ENCODE peak calls at places on chromosomes 1 and 21, in ten cellular contexts. H is NCI-H187, A is head of caudate nucleus, K is HAP-1, R is myocyte, C is Daoy, W is AG09309, O is DMS153, I is T follicular helper cell, P is Calu3. G is an unnamed sample.

GRCh38 chr1:215119719-215120118 is 37.2 kb downstream of the KCNK2 start:
- DNase-seq in H (no peak), A (no peak), K (no peak), R (no peak), C (no peak), W (no peak), O (no peak), I (no peak), P (no peak), G (no peak)

GRCh38 chr1:160904783-160905616 is 20.0 kb upstream of the ITLN1 start:
- DNase-seq in H (no peak), A (no peak), K (no peak), R (no peak), C (no peak), W (no peak), O (no peak), I (no peak), P (no peak), G (no peak)

GRCh38 chr1:82225407-82226197 is 424.9 kb downstream of the ADGRL2 start:
- DNase-seq in H (no peak), A (no peak), K (no peak), R (no peak), C (peak), W (no peak), O (peak), I (no peak), P (no peak), G (peak)

GRCh38 chr1:201358596-201358995 is 18.9 kb downstream of the TNNT2 start:
- DNase-seq in H (no peak), A (no peak), K (no peak), R (peak), C (no peak), W (no peak), O (no peak), I (no peak), P (no peak), G (peak)

GRCh38 chr1:162905759-162906158 is 44.8 kb upstream of the CCDC190 start:
- DNase-seq in H (no peak), A (no peak), K (no peak), R (peak), C (peak), W (no peak), O (peak), I (no peak), P (no peak), G (peak)

GRCh38 chr1:89171067-89171438 is 4.8 kb downstream of the GBP7 start:
- DNase-seq in H (no peak), A (no peak), K (no peak), R (no peak), C (no peak), W (no peak), O (no peak), I (no peak), P (no peak), G (no peak)

GRCh38 chr1:111878649-111879048 is 110.8 kb downstream of the KCND3 start:
- DNase-seq in H (no peak), A (no peak), K (no peak), R (no peak), C (peak), W (no peak), O (no peak), I (no peak), P (no peak), G (no peak)

GRCh38 chr1:2858676-2859075 is 57.2 kb upstream of the TTC34 start:
- DNase-seq in H (no peak), A (no peak), K (no peak), R (no peak), C (no peak), W (no peak), O (no peak), I (no peak), P (no peak), G (no peak)

GRCh38 chr1:205526431-205526830 is 22.0 kb downstream of the CDK18 start:
- DNase-seq in H (no peak), A (no peak), K (no peak), R (no peak), C (no peak), W (no peak), O (no peak), I (no peak), P (no peak), G (no peak)

GRCh38 chr21:45562965-45563364 is 20.7 kb upstream of the SLC19A1 start:
- DNase-seq in H (no peak), A (no peak), K (no peak), R (no peak), C (no peak), W (no peak), O (no peak), I (no peak), P (no peak), G (peak)

GRCh38 chr1:209545423-209545822 is 38.1 kb upstream of the CAMK1G start:
- DNase-seq in H (no peak), A (no peak), K (no peak), R (no peak), C (no peak), W (no peak), O (no peak), I (no peak), P (no peak), G (no peak)

GRCh38 chr1:228393268-228393699 is 13.4 kb downstream of the TRIM11 start:
- DNase-seq in H (no peak), A (no peak), K (no peak), R (peak), C (peak), W (peak), O (no peak), I (no peak), P (peak), G (peak)

GRCh38 chr1:76659171-76659940 is 207.9 kb upstream of the ST6GALNAC5 start:
- DNase-seq in H (no peak), A (no peak), K (no peak), R (peak), C (peak), W (no peak), O (no peak), I (no peak), P (no peak), G (peak)

GRCh38 chr1:20255666-20256065 is 35.0 kb upstream of the VWA5B1 start:
- DNase-seq in H (no peak), A (no peak), K (no peak), R (peak), C (peak), W (peak), O (peak), I (no peak), P (peak), G (peak)

GRCh38 chr21:16072692-16073091 is 342.9 kb downstream of the USP25 start:
- DNase-seq in H (no peak), A (peak), K (no peak), R (no peak), C (no peak), W (peak), O (no peak), I (no peak), P (no peak), G (peak)

GRCh38 chr1:38991638-38992449 is 768 bp downstream of the AKIRIN1 start:
- DNase-seq in H (no peak), A (peak), K (peak), R (peak), C (peak), W (no peak), O (no peak), I (no peak), P (peak), G (peak)

GRCh38 chr1:10696977-10697376 is 99.5 kb downstream of the CASZ1 start:
- DNase-seq in H (no peak), A (no peak), K (no peak), R (no peak), C (no peak), W (no peak), O (no peak), I (no peak), P (no peak), G (peak)

GRCh38 chr1:229058716-229059115 is 212.2 kb upstream of the RAB4A start:
- DNase-seq in H (no peak), A (no peak), K (no peak), R (no peak), C (no peak), W (no peak), O (peak), I (no peak), P (no peak), G (no peak)